ENCODE peak calls at places on chromosomes 16 and 17, in five cellular contexts. V, O, J, E and G are unnamed samples.

GRCh38 chr16:75293746-75294145 is 42.3 kb upstream of the BCAR1 start:
- DNase-seq in V (no peak), O (no peak), J (no peak), E (no peak), G (no peak)

GRCh38 chr16:47887496-47887895 is 268.3 kb downstream of the ABCC12 start:
- DNase-seq in V (peak), O (no peak), J (no peak), E (no peak), G (no peak)

GRCh38 chr17:76723812-76724211 is 2.6 kb downstream of the JMJD6 start:
- DNase-seq in V (no peak), O (no peak), J (no peak), E (no peak), G (no peak)

GRCh38 chr17:29594441-29595090 is 1.6 kb downstream of the ANKRD13B start:
- DNase-seq in V (no peak), O (no peak), J (no peak), E (peak), G (no peak)

GRCh38 chr17:49447603-49448325 is 33.1 kb upstream of the PHB1 start:
- DNase-seq in V (no peak), O (no peak), J (no peak), E (no peak), G (no peak)

GRCh38 chr17:39767147-39767546 is 29.4 kb downstream of the GRB7 start:
- DNase-seq in V (no peak), O (no peak), J (no peak), E (no peak), G (no peak)

GRCh38 chr17:38885044-38885727 is 15.3 kb downstream of the LASP1 start:
- DNase-seq in V (peak), O (no peak), J (no peak), E (no peak), G (no peak)

GRCh38 chr16:84268661-84269060 is 26.0 kb upstream of the WFDC1 start:
- DNase-seq in V (no peak), O (no peak), J (no peak), E (no peak), G (no peak)

GRCh38 chr17:1123397-1124237 is 56.2 kb downstream of the ABR start:
- DNase-seq in V (no peak), O (no peak), J (no peak), E (no peak), G (no peak)

GRCh38 chr17:69404398-69404797 is 10.1 kb upstream of the MAP2K6 start:
- DNase-seq in V (no peak), O (peak), J (no peak), E (no peak), G (no peak)

GRCh38 chr17:57677301-57677700 is 67.8 kb downstream of the CCDC182 start:
- DNase-seq in V (peak), O (no peak), J (no peak), E (no peak), G (no peak)

GRCh38 chr17:51668963-51669246 is 408.6 kb downstream of the UTP18 start:
- DNase-seq in V (no peak), O (no peak), J (no peak), E (no peak), G (no peak)
- TF ChIP-seq CTCF in V (no peak), O (no peak), J (no peak), E (no peak), G (no peak)

DNA sequence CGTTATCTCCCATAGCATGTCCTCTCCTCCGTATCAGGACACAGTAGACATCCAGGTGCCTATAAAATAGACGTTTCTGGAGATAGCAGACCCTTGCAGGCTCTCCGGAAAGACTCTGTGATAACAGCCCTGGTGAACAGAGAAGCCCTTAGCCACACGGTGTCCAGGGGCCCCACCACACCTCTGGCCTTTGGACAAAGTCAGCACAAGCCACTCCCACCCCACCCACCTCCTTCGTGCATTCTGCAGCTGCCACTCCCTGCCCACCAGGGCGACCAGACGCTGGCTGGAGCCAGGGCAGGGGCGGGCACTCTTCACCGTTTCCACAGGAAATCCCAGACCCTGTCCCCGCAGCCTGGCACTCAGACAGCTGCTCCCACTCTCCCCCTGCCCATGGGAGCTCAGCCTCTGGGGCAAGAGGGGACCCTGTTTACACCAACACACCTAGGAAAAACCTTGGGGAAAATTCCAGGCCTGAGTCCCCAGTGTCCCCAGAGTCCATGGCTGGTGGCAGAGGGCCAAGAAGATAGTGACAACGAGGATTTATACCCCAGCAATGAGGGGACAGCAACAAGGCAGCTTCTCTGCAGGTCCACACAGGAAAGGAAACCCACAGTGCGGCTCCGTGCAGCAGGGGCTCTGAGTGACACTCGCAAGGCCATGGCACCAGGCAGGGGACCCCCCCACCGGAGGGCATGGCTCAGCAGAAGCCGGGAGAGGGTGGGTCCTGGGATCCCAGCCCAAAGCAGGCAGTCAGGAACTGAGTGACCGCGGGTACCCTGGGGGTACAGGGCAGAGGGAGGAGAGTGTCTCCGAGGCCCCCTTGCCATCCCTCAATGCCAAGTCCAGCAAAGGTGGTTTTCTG is 15.2 kb upstream of the ENPP7 start:
- DNase-seq in V (no peak), O (no peak), J (no peak), E (no peak), G (no peak)
- TF ChIP-seq CTCF in V (no peak), O (no peak), J (no peak), E (no peak), G (no peak)

DNA sequence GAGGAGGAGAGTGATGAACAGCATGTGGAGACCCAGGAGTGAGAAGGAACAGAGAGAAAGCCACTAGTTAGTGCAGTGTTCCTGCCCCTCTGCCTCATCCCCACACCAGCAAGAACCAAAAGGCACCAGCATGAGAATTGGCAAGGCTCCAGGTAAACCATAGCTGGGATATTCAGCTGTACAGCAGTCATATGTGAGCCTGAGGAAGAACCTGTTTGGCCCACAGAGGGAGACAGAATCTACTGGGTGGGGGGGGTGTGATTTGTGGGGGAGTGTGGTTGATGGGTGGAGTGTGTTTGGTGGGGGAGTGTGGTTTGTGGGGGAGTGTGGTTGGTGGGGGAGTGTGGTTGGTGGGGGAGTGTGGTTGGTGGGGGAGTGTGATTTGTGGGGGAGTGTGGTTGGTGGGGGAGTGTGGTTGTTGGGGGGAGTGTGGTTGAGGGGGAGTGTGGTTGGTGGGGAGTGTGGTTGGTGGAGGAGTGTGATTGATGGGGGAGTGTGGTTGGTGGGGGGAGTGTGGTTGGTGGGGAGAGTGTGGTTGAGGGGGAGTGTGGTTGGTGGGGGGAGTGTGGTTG is 19.4 kb downstream of the MINK1 start:
- DNase-seq in V (no peak), O (peak), J (peak), E (no peak), G (no peak)
- TF ChIP-seq CTCF in V (no peak), O (no peak), J (no peak), E (no peak), G (no peak)

GRCh38 chr16:526181-527014 is 1.1 kb upstream of the CAPN15 start:
- DNase-seq in V (no peak), O (peak), J (peak), E (no peak), G (no peak)

GRCh38 chr16:529012-529575 is 1.6 kb downstream of the CAPN15 start:
- DNase-seq in V (no peak), O (no peak), J (peak), E (no peak), G (no peak)

GRCh38 chr16:528111-529011 is 849 bp downstream of the CAPN15 start:
- DNase-seq in V (no peak), O (peak), J (peak), E (no peak), G (peak)

GRCh38 chr16:525520-526180 is 1.9 kb upstream of the CAPN15 start:
- DNase-seq in V (no peak), O (peak), J (no peak), E (no peak), G (no peak)

GRCh38 chr16:527015-527903 is at the start of gene CAPN15:
- DNase-seq in V (peak), O (peak), J (peak), E (peak), G (peak)
- TF ChIP-seq CTCF in V (peak), O (no peak), J (no peak), E (no peak), G (no peak)

GRCh38 chr16:88671806-88672205 is 8.9 kb upstream of the MVD start:
- DNase-seq in V (no peak), O (no peak), J (no peak), E (no peak), G (no peak)

GRCh38 chr16:88676502-88677242 is 9.6 kb downstream of the SNAI3 start:
- DNase-seq in V (no peak), O (no peak), J (no peak), E (no peak), G (no peak)

GRCh38 chr16:88673685-88674398 is 11.0 kb upstream of the MVD start:
- DNase-seq in V (no peak), O (no peak), J (no peak), E (no peak), G (no peak)

GRCh38 chr16:88669986-88670385 is 7.1 kb upstream of the MVD start:
- DNase-seq in V (no peak), O (no peak), J (no peak), E (no peak), G (no peak)

DNA sequence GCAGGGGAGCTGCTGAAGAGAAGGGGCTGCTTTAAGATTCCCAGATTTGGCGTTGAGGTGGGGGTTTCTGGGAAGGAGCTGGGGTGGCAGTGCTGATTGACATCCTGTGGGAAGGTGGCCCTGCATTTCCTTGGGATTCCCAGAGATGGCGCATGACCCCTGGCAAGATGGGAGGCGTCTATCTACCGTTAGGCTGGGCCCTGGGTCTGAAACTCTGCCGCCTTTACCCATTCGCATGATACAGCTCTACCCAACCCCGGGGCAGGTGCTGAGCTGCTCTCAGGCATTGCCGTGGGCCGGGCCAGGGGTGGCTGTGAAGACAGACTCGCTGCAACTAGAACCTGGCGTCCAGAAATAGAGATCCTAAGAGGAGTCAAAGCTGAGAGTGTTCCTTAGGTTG is 9.9 kb upstream of the MVD start:
- DNase-seq in V (peak), O (no peak), J (no peak), E (no peak), G (no peak)
- TF ChIP-seq CTCF in V (peak), O (peak), J (no peak), E (no peak), G (no peak)

GRCh38 chr17:17880577-17881196 is 43.9 kb upstream of the SREBF1 start:
- DNase-seq in V (no peak), O (no peak), J (no peak), E (no peak), G (no peak)
- TF ChIP-seq CTCF in V (no peak), O (no peak), J (no peak), E (no peak), G (no peak)

GRCh38 chr17:61492759-61493526 is 40.7 kb downstream of the TBX4 start:
- DNase-seq in V (no peak), O (no peak), J (no peak), E (no peak), G (no peak)

GRCh38 chr17:61495161-61495857 is 43.1 kb downstream of the TBX4 start:
- DNase-seq in V (no peak), O (peak), J (no peak), E (no peak), G (no peak)

GRCh38 chr17:61496174-61496956 is 44.1 kb downstream of the TBX4 start:
- DNase-seq in V (no peak), O (no peak), J (no peak), E (no peak), G (no peak)

GRCh38 chr17:61491981-61492380 is 39.8 kb downstream of the TBX4 start:
- DNase-seq in V (no peak), O (no peak), J (no peak), E (no peak), G (no peak)

DNA sequence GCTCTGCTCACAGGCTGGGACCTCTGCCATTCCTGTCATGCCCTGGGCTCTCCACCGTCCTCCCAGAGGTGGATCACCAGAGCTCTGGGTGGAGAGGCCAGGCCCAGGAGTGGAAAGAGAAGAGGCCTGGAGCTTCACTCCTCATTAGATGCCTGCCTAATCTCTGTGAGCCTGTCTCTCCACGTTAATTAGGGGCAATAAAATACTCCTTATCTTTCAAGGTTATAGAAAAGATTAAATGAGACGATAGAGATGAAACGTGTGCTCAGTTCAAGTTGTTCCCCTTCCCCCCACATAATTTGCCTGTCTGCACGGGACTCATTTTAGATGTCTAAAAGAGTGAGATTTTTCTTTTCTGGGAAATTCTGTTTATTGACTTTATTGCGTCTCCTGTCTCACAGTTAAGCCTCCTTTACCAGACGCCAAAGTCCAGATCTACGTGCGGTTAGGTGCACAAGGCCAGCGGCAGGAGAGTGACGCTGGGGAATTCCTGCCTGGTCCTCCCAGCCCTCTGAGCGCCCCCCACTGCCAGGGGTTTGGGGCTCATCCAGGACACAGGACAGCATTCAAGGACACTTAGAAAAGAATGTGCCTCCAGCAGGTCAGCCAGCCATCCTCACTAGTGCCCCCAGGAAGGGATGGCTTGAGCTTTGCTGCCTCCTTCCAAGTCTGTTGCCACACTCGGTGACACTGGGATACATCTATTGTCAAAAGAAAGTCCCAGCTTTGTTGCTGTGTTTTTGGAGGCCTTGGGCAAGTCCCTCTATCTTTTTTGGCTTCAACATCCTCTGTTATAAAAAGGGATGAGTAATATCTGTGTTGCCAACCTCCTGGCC is 42.3 kb downstream of the TBX4 start:
- DNase-seq in V (no peak), O (no peak), J (no peak), E (no peak), G (no peak)
- TF ChIP-seq CTCF in V (no peak), O (no peak), J (no peak), E (no peak), G (no peak)

GRCh38 chr16:87847785-87848675 is 21.3 kb downstream of the SLC7A5 start:
- DNase-seq in V (no peak), O (no peak), J (no peak), E (no peak), G (no peak)
- TF ChIP-seq CTCF in V (no peak), O (no peak), J (no peak), E (no peak), G (no peak)

DNA sequence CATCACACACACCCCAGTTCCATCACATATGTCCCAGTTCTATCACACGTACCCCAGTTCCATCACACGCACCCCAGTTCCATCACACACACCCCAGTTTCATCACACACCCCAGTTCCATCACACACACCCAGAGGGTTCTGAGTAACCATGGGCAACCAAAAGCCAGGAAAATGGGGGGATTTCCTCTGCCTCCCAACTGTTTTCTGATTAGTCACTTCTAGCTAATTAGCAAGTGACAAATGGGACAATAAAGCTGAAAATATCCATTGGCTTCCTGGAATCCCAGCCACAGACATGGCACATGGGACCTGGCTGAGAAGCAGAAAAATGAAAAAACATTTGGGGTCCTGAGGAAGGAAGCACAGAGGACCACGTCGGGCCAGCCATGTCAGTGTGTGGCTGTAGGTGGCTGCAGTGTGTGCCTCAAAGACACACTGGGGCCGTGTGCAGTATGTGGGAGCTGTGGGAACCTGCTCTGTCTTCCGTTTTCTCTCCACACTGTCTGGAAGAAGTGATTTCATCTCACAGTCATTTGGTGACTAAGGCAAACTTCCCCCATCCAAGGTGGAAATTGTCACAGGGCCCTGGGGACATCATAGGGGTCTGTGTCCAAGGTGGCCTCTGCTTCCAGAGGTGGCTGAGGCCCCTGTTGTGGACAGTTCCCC is 106.7 kb downstream of the CMIP start:
- DNase-seq in V (no peak), O (no peak), J (no peak), E (no peak), G (peak)
- TF ChIP-seq CTCF in V (no peak), O (no peak), J (no peak), E (no peak), G (no peak)